ENCODE peak calls at places on chromosomes 6 and 20, in four cellular contexts. J is K562, V is H1, C is HepG2. B is an unnamed sample.

GRCh38 chr6:149566372-149567193 is at the start of gene GINM1:
- DNase-seq in J (peak; percentile 52), C (peak; percentile 44), V (no peak), B (peak; percentile 29)

GRCh38 chr20:43786885-43787284 is 60.1 kb upstream of the GTSF1L start:
- DNase-seq in C (no peak), J (no peak), V (no peak), B (no peak)

GRCh38 chr20:53712212-53712977 is 118.8 kb upstream of the ZNF217 start:
- DNase-seq in C (peak; percentile 31), J (no peak), V (no peak), B (no peak)

GRCh38 chr6:159969921-159970320 is 1.0 kb downstream of the IGF2R start:
- DNase-seq in V (no peak), C (peak; percentile 92), J (peak; percentile 57), B (peak; percentile 58)

GRCh38 chr6:80226699-80227098 is 120.2 kb downstream of the BCKDHB start:
- DNase-seq in J (no peak), C (no peak), V (no peak), B (no peak)

GRCh38 chr6:16273266-16273665 is 34.9 kb downstream of the GMPR start:
- DNase-seq in C (no peak), J (no peak), V (no peak), B (no peak)

GRCh38 chr6:14412026-14412425 is 294.5 kb downstream of the CD83 start:
- DNase-seq in C (no peak), V (no peak), J (no peak), B (no peak)

GRCh38 chr20:17808357-17808756 is 108.6 kb downstream of the BANF2 start:
- DNase-seq in J (no peak), C (peak; percentile 42), V (no peak), B (no peak)

GRCh38 chr6:161269310-161269709 is 4.6 kb downstream of the AGPAT4 start:
- DNase-seq in J (no peak), V (no peak), C (no peak), B (no peak)

GRCh38 chr20:62644802-62645496 is 2.6 kb downstream of the SLCO4A1 start:
- DNase-seq in C (no peak), J (no peak), V (no peak), B (no peak)

GRCh38 chr20:36613974-36614373 is 8.4 kb downstream of the RAB5IF start:
- DNase-seq in C (no peak), J (no peak), V (no peak), B (no peak)

GRCh38 chr20:64092258-64093012 is 8.2 kb upstream of the LKAAEAR1 start:
- DNase-seq in V (no peak), J (no peak), C (no peak), B (no peak)

GRCh38 chr20:24470782-24471582 is 1.6 kb downstream of the SYNDIG1 start:
- DNase-seq in J (no peak), V (no peak), C (no peak), B (peak; percentile 20)

GRCh38 chr6:167699141-167700036 is 127.3 kb upstream of the AFDN start:
- DNase-seq in V (no peak), J (no peak), C (no peak), B (no peak)

GRCh38 chr6:127210725-127211124 is 55.9 kb upstream of the RNF146 start:
- DNase-seq in J (no peak), V (no peak), C (no peak), B (no peak)

GRCh38 chr20:58112017-58112781 is 116.3 kb downstream of the ANKRD60 start:
- DNase-seq in J (no peak), V (no peak), C (no peak), B (peak; percentile 53)

GRCh38 chr6:20203561-20204528 is 8.4 kb downstream of the MBOAT1 start:
- DNase-seq in V (no peak), C (no peak), J (no peak), B (no peak)

GRCh38 chr6:28980797-28981390 is 24.2 kb downstream of the ZNF311 start:
- DNase-seq in V (no peak), C (peak; percentile 100), J (peak; percentile 85), B (peak; percentile 86)

GRCh38 chr6:53811746-53812145 is 16.9 kb downstream of the LRRC1 start:
- DNase-seq in V (no peak), C (no peak), J (no peak), B (no peak)

GRCh38 chr6:100105138-100105537 is 111.1 kb upstream of the MCHR2 start:
- DNase-seq in C (no peak), J (no peak), V (no peak), B (no peak)

GRCh38 chr20:54843891-54844290 is 368.5 kb downstream of the DOK5 start:
- DNase-seq in C (no peak), J (no peak), V (no peak), B (no peak)

DNA sequence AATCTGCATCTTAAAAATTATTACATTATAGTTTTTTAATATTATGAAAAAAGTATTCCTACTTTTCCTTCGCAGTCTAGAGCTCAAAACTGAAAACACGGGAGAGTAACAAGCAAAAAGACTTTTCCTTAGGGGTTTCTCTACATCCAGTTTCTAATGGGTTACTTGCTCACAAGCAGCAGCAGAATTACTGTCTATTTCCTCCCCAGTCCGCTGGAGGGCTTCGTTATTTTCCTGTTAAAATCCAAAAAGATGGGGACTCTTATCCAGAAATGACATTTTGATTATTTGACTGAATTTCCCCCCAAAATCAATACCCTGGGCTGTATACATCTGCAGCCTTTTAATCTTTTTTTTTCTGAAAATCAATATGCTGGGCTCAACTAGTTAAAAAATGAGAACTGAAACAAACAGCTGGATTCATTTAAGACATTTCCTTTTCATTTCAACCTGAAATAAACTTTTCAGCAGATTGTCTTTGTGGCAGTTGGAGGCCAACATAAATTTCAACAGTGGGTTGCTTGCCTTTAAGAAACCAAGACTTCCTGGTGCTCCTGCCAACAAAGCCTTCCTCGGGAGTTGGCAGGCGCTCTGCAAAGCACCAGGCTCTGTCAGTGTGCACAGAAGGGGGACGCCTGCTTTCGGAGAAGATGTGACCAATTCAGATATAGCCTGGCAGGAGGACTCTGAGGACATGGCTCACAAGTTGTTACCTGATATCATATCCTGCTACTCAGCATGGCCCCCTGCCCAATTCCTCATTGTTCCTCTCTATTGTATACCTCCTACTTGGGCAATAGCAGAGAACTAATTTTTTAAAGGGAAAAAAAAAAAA is 204.7 kb upstream of the ARG1 start:
- DNase-seq in C (no peak), V (no peak), J (no peak), B (peak; percentile 3)
- TF ChIP-seq CHD2 in C (no peak), V (no peak), J (no peak), B (no peak)

DNA sequence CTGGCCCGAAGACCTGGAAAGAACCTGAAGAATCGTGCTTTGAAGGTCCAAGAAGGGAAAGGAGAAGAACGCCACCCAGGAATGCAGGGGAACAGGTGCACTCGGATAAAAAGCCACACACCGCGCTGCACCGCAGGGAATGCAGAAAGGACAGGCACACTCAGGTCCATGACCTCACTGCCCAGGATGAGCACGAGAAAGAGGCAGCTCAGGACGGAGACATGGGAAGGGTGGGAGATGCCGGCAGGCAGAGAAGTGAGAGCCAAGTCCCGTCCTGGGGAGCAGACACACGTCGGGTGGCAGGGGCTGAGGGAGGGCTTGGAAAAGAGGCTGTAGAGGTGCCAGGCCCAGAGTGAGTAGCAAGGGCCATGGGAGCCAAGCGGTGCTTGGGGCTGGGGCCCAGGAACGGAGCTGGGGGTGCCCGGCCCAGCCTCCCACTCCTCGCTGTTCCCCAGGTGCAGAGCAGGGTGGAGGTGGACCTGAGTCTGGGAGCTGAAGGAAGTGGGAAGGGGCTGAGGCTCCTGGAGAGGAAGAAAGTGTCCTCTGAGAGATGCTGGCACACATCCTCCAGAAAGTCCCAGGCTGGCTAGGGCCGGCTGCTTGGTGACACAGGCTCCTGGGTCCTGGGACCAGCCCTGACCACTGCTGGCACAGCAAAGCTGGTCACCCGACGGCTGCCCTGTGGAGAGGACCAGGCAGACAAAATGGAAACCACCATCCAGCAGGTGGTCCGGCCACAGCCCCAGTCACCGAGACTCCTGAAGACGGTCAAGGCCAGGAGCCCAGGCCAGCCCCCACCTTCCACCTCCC is 91.3 kb downstream of the PSMB1 start:
- DNase-seq in J (no peak), C (no peak), V (no peak), B (no peak)
- TF ChIP-seq PHF8 in J (no peak), C (no peak), V (no peak), B (no peak)

GRCh38 chr6:112155900-112156299 is 68.5 kb downstream of the FAM229B start:
- DNase-seq in J (no peak), C (no peak), V (no peak), B (no peak)
- TF ChIP-seq CHD2 in J (no peak), C (no peak), V (no peak), B (no peak)

GRCh38 chr6:124577734-124578281 is 384.4 kb upstream of the RNF217 start:
- DNase-seq in J (no peak), C (no peak), V (no peak), B (no peak)

GRCh38 chr6:124573953-124574352 is 388.3 kb upstream of the RNF217 start:
- DNase-seq in J (no peak), V (no peak), C (no peak), B (no peak)
- TF ChIP-seq PHF8 in J (no peak), V (no peak), C (no peak), B (no peak)